ENCODE peak calls at places on chromosomes 11 and 22, in eight cellular contexts. M is heart right ventricle; C is naive thymus-derived CD4-positive, alpha-beta T cell; Y is CD4-positive, alpha-beta T cell; B is neuronal stem cell; L is esophagus squamous epithelium; W is OCI-LY7; N is cardiac muscle cell. A is an unnamed sample. For H3K9me3, the result is how much of the 10 kb centered on the place peaks cover.

GRCh38 chr22:29722151-29722550 is 2.3 kb downstream of the CABP7 start:
- DNase-seq in W (no peak), C (no peak), Y (no peak), N (no peak), L (no peak), B (no peak), M (no peak), A (no peak)

GRCh38 chr11:46307369-46307768 is 29.9 kb downstream of the CREB3L1 start:
- DNase-seq in C (no peak), N (no peak), W (no peak), M (no peak), Y (no peak), B (no peak), L (no peak), A (no peak)

GRCh38 chr22:28181332-28181731 is 262.3 kb upstream of the PITPNB start:
- DNase-seq in N (no peak), Y (no peak), C (no peak), W (no peak), M (no peak), B (no peak), L (no peak), A (no peak)

GRCh38 chr22:39309881-39310714 is 9.3 kb downstream of the RPL3 start:
- DNase-seq in Y (no peak), C (no peak), N (no peak), L (no peak), W (peak), B (no peak), M (no peak), A (no peak)

GRCh38 chr11:57288771-57289579 is 35.8 kb downstream of the TNKS1BP1 start:
- DNase-seq in M (no peak), Y (no peak), W (no peak), C (no peak), B (no peak), L (no peak), N (no peak), A (no peak)

GRCh38 chr22:45572444-45572843 is 69.8 kb downstream of the FBLN1 start:
- DNase-seq in B (no peak), Y (no peak), N (no peak), L (no peak), M (no peak), W (no peak), C (no peak), A (no peak)

GRCh38 chr11:65442952-65443351 is 20.4 kb downstream of the NEAT1 start:
- DNase-seq in C (no peak), Y (no peak), W (no peak), L (no peak), B (no peak), N (no peak), M (no peak), A (no peak)

GRCh38 chr22:25488244-25489020 is 76.0 kb upstream of the GRK3 start:
- DNase-seq in W (no peak), Y (no peak), M (peak), L (no peak), B (no peak), N (peak), C (no peak), A (no peak)

GRCh38 chr22:44638966-44639739 is 62.9 kb upstream of the PRR5 start:
- DNase-seq in W (no peak), B (no peak), C (no peak), Y (no peak), M (no peak), L (no peak), N (no peak), A (no peak)

GRCh38 chr11:76170473-76170872 is 35.8 kb downstream of the WNT11 start:
- DNase-seq in N (no peak), M (no peak), Y (no peak), L (no peak), C (no peak), W (no peak), B (no peak), A (no peak)

GRCh38 chr11:112279901-112280267 is 19.2 kb upstream of the PLET1 start:
- DNase-seq in C (peak), B (peak), N (peak), M (peak), Y (peak), L (no peak), W (peak), A (peak)

GRCh38 chr11:28461338-28461737 is 353.1 kb downstream of the METTL15 start:
- DNase-seq in C (no peak), N (no peak), M (no peak), B (no peak), Y (no peak), L (no peak), W (no peak), A (no peak)

GRCh38 chr11:19777342-19778102 is 64.9 kb downstream of the NAV2 start:
- DNase-seq in L (no peak), M (no peak), N (peak), W (no peak), C (no peak), Y (no peak), B (no peak), A (no peak)

DNA sequence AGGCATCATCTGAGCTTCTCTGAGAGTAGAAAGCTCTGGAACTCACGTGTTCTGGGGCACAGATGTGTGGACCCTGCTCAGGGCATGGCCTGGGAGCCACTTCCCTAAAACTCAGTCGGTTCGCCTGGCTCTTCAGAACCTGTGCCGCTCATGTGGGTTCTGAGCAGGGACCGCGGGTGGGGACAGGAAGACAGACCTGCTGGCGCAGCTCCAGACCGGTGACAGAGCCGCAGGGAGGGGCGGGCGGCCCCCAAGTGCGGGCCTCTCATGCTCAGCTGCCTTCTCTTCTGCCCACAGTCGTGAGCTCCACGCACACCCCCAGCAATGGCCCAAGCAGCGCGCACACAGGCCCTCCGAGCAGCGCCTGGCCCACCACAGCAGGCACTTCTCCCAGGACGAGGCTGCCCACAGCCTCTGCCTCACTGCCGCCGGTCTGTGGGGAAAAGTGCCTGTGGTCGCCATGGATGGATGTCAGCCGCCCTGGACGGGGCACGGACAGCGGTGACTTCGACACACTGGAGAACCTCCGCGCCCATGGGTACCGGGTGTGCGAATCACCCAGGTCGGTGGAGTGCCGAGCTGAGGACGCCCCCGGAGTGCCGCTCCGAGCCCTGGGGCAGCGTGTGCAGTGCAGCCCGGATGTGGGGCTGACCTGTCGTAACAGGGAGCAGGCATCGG is 24.2 kb downstream of the MUC5AC start:
- DNase-seq in C (peak), Y (no peak), W (no peak), M (no peak), N (no peak), B (no peak), L (no peak), A (no peak)
- H3K9me3 ChIP-seq in C (under half), Y (under half), W (under half), M (under half), N (under half), B (under half), L (under half), A (under half)

GRCh38 chr22:17990942-17991341 is 33.4 kb downstream of the MICAL3 start:
- DNase-seq in N (no peak), W (peak), L (no peak), Y (no peak), B (no peak), C (no peak), M (no peak), A (no peak)
- H3K9me3 ChIP-seq in N (under half), W (under half), L (under half), Y (under half), B (under half), C (under half), M (under half), A (under half)

DNA sequence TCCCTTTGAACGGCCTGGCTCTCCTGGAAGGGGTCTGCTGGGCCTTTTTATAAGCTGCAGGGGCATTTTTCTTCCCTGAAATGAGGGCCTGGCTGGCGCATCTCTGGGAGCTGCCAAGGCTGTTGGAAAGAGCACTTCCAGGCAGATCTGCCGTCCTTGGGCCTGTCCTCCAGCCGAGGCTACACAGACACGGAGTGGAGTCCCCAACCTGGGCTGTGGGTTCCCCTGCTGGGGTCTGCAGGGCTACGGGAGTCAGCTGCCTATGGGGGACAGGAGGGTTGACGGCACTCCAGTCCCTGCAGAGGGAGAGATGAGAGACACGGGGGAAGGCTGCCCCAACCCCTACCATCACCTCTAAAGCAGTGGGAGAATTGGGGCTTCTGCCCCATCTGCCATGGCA is 606.6 kb downstream of the TBC1D22A start:
- DNase-seq in L (no peak), Y (no peak), N (no peak), C (no peak), M (no peak), B (no peak), W (no peak), A (no peak)
- H3K9me3 ChIP-seq in L (under half), Y (under half), N (under half), C (under half), M (under half), B (under half), W (under half), A (under half)

GRCh38 chr22:47294222-47294532 is 531.7 kb downstream of the TBC1D22A start:
- DNase-seq in C (no peak), M (no peak), B (no peak), Y (no peak), L (no peak), W (no peak), N (no peak), A (no peak)
- H3K9me3 ChIP-seq in C (under half), M (under half), B (under half), Y (under half), L (under half), W (under half), N (under half), A (under half)

DNA sequence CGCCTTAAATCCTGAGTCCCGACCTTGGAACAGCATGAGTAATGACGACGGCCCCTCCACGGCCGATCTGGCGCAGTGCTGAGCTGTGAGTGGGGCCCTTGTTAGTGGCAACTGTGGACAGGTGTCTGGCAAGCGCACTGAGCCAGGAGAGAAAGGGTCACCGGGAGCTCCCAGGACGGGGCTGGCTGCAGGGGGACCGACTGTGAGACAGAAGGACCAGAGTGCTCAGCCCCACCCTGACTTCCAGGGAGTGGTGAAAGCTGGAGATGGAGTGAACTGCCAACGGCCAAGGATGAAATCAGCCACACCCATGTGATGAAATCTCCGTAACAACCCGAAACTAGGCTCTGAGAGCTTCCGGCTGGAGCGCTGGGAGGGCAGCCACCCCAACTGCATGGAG is 228.6 kb downstream of the BRD1 start:
- DNase-seq in N (no peak), M (no peak), C (no peak), B (no peak), L (no peak), W (no peak), Y (peak), A (no peak)
- H3K9me3 ChIP-seq in N (under half), M (under half), C (under half), B (under half), L (under half), W (under half), Y (under half), A (under half)

GRCh38 chr11:90556026-90556425 is 333.2 kb upstream of the CHORDC1 start:
- DNase-seq in L (no peak), Y (no peak), W (no peak), C (no peak), M (no peak), B (no peak), N (no peak), A (no peak)
- H3K9me3 ChIP-seq in L (under half), Y (under half), W (under half), C (under half), M (under half), B (under half), N (under half), A (under half)

GRCh38 chr11:117219455-117219854 is 12.4 kb downstream of the PCSK7 start:
- DNase-seq in N (no peak), Y (no peak), B (no peak), L (no peak), C (no peak), M (no peak), W (no peak), A (no peak)
- H3K9me3 ChIP-seq in N (under half), Y (under half), B (under half), L (under half), C (under half), M (under half), W (under half), A (under half)

GRCh38 chr22:47325249-47325648 is 562.8 kb downstream of the TBC1D22A start:
- DNase-seq in W (no peak), N (no peak), C (no peak), Y (no peak), L (no peak), B (no peak), M (no peak), A (no peak)

GRCh38 chr22:47327241-47327640 is 564.8 kb downstream of the TBC1D22A start:
- DNase-seq in W (no peak), N (no peak), M (no peak), L (no peak), B (no peak), Y (no peak), C (no peak), A (no peak)

GRCh38 chr22:47331750-47332149 is 569.3 kb downstream of the TBC1D22A start:
- DNase-seq in L (no peak), W (no peak), N (no peak), B (no peak), C (no peak), Y (no peak), M (no peak), A (no peak)

GRCh38 chr22:47329727-47330653 is 567.5 kb downstream of the TBC1D22A start:
- DNase-seq in W (no peak), N (no peak), M (no peak), Y (no peak), B (no peak), L (no peak), C (no peak), A (no peak)

GRCh38 chr22:47328550-47329243 is 566.2 kb downstream of the TBC1D22A start:
- DNase-seq in Y (no peak), B (no peak), C (no peak), W (no peak), L (no peak), N (no peak), M (peak), A (no peak)
- H3K9me3 ChIP-seq in Y (under half), B (under half), C (under half), W (under half), L (under half), N (under half), M (under half), A (under half)

GRCh38 chr11:71144010-71144409 is 108.4 kb downstream of the SHANK2 start:
- DNase-seq in W (no peak), C (no peak), N (no peak), M (no peak), Y (no peak), L (no peak), B (no peak), A (no peak)
- H3K9me3 ChIP-seq in W (under half), C (under half), N (under half), M (under half), Y (under half), L (under half), B (under half), A (under half)

DNA sequence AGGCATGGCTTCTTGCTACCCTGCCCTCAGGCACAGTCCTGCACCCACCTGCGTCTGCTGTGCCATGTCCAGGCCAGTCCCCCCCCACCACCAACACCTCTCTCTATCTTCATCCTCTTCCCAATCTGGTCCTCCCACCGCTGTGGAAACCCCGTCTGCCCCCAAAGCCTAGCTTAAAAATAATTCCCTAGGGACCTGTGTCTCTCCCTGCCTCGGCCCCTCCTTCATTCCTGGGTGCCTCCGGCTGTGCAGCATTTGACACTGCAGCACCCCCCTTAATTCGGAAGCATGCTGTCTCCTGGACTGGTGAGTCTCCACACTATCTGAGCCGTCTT is 2.5 kb upstream of the ASCL2 start:
- DNase-seq in N (no peak), M (no peak), W (no peak), L (no peak), Y (no peak), C (no peak), B (no peak), A (no peak)
- H3K9me3 ChIP-seq in N (under half), M (under half), W (under half), L (under half), Y (under half), C (under half), B (under half), A (under half)